ENCODE peak calls at places on chromosomes 2 and 18, in seven cellular contexts. T is H7; G is activated T-cell treated with anti-CD3 and anti-CD28 coated beads, Interleukin-2, amount 50 U/mL, for 72 hours; X is GM12865; Z is RPMI7951; A is HEK293T; U is IMR-90. D is an unnamed sample.
A peak's percentile ranks its signal among the peaks of the same experiment; 100 is the strongest.

GRCh38 chr2:12032975-12033374 is 286.5 kb downstream of the LPIN1 start:
- DNase-seq in G (no peak), A (no peak), X (no peak), U (peak; percentile 37), Z (peak; percentile 47), T (no peak), D (peak; percentile 43)

GRCh38 chr2:129812071-129812470 is 167.4 kb upstream of the RAB6C start:
- DNase-seq in X (peak; percentile 20), Z (no peak), A (no peak), T (no peak), U (no peak), G (no peak), D (no peak)

GRCh38 chr2:228728961-228729360 is 542.1 kb downstream of the PID1 start:
- DNase-seq in X (no peak), U (no peak), G (no peak), A (no peak), Z (peak; percentile 43), T (no peak), D (peak; percentile 81)

GRCh38 chr18:75727479-75727878 is 300.0 kb upstream of the SMIM21 start:
- DNase-seq in X (peak; percentile 37), U (peak; percentile 30), A (peak; percentile 34), T (peak; percentile 72), Z (peak; percentile 61), G (peak; percentile 31), D (peak; percentile 51)

GRCh38 chr2:232894746-232895145 is 24.7 kb downstream of the SNORC start:
- DNase-seq in X (no peak), U (no peak), T (peak; percentile 52), Z (no peak), A (no peak), G (no peak), D (no peak)

GRCh38 chr2:85908506-85908905 is 19.7 kb upstream of the ST3GAL5 start:
- DNase-seq in Z (no peak), T (no peak), X (no peak), A (no peak), G (no peak), U (no peak), D (no peak)

GRCh38 chr2:71882949-71883472 is 264.7 kb downstream of the CYP26B1 start:
- DNase-seq in U (peak; percentile 78), G (no peak), A (no peak), T (no peak), Z (peak; percentile 100), X (peak; percentile 7), D (peak; percentile 93)

GRCh38 chr18:54845788-54846187 is 17.5 kb downstream of the RAB27B start:
- DNase-seq in X (no peak), G (no peak), Z (peak; percentile 9), A (no peak), U (peak; percentile 62), T (no peak), D (peak; percentile 42)

GRCh38 chr2:96427917-96428316 is 77.2 kb downstream of the NEURL3 start:
- DNase-seq in Z (peak; percentile 83), T (no peak), U (peak; percentile 70), X (no peak), G (peak; percentile 29), A (no peak), D (peak; percentile 82)

GRCh38 chr2:26612522-26613240 is 28.5 kb downstream of the CIB4 start:
- DNase-seq in Z (no peak), X (no peak), G (no peak), U (no peak), T (no peak), A (no peak), D (no peak)

GRCh38 chr2:46493971-46494250 is 14.5 kb downstream of the TMEM247 start:
- DNase-seq in A (no peak), Z (no peak), X (no peak), U (no peak), T (peak; percentile 67), G (no peak), D (no peak)

D was measured in EH.